ENCODE peak calls at places on chromosomes 3 and 15, in nine cellular contexts. U is nucleus accumbens, R is HepG2, J is Right ventricle myocardium superior, W is DMS153, B is kidney epithelial cell, S is NCI-H345, P is brain microvascular endothelial cell, C is astrocyte. A is an unnamed sample.

GRCh38 chr3:165883866-165884478 is 46.7 kb upstream of the BCHE start:
- DNase-seq in W (peak; percentile 25), B (no peak), J (no peak), P (peak; percentile 2), U (no peak), C (no peak), R (no peak), S (peak; percentile 23), A (peak; percentile 41)

GRCh38 chr3:136959599-136959998 is 1.8 kb downstream of the IL20RB start:
- DNase-seq in R (no peak), W (no peak), S (no peak), P (no peak), J (no peak), B (no peak), U (no peak), C (no peak), A (no peak)

GRCh38 chr15:39624806-39625205 is 43.9 kb downstream of the THBS1 start:
- DNase-seq in C (peak; percentile 92), J (peak; percentile 64), W (peak; percentile 6), U (no peak), S (no peak), R (peak; percentile 50), B (peak; percentile 50), P (peak; percentile 89), A (peak; percentile 84)

GRCh38 chr3:55014081-55014480 is 86.2 kb upstream of the LRTM1 start:
- DNase-seq in J (no peak), B (no peak), S (no peak), C (peak; percentile 78), R (no peak), W (no peak), U (peak; percentile 4), P (no peak), A (no peak)

GRCh38 chr3:46903341-46904302 is 26.1 kb downstream of the PTH1R start:
- DNase-seq in P (peak; percentile 49), C (peak; percentile 41), B (no peak), R (no peak), J (no peak), U (no peak), S (no peak), W (no peak), A (peak; percentile 55)

GRCh38 chr3:114411811-114412803 is 118.3 kb downstream of the TIGIT start:
- DNase-seq in C (peak; percentile 80), J (peak; percentile 36), S (no peak), B (peak; percentile 57), P (peak; percentile 84), W (no peak), R (peak; percentile 47), U (no peak), A (peak; percentile 64)

GRCh38 chr15:81092559-81092902 is 41.5 kb upstream of the CFAP161 start:
- DNase-seq in C (no peak), W (no peak), B (no peak), S (no peak), R (no peak), U (no peak), P (peak; percentile 25), J (peak; percentile 54), A (no peak)

GRCh38 chr15:77031376-77032050 is 36.6 kb downstream of the PSTPIP1 start:
- DNase-seq in J (peak; percentile 37), C (no peak), U (no peak), B (no peak), R (peak; percentile 49), S (peak; percentile 20), P (no peak), W (no peak), A (no peak)

GRCh38 chr3:44883999-44884431 is 9.6 kb downstream of the TGM4 start:
- DNase-seq in J (no peak), U (no peak), P (peak; percentile 94), C (peak; percentile 97), R (no peak), S (peak; percentile 66), B (peak; percentile 97), W (no peak), A (peak; percentile 80)

GRCh38 chr3:170622369-170623159 is 36.7 kb upstream of the SLC7A14 start:
- DNase-seq in C (peak; percentile 54), W (no peak), P (peak; percentile 51), J (peak; percentile 52), B (peak; percentile 12), S (peak; percentile 26), U (peak; percentile 15), R (no peak), A (peak; percentile 59)

GRCh38 chr3:151538706-151539403 is 78.0 kb upstream of the IGSF10 start:
- DNase-seq in U (no peak), J (peak; percentile 48), C (peak; percentile 27), P (peak; percentile 38), S (no peak), R (no peak), W (no peak), B (no peak), A (no peak)

GRCh38 chr3:126654571-126655393 is at the start of gene TXNRD3:
- DNase-seq in S (peak; percentile 82), J (peak; percentile 90), P (peak; percentile 36), C (peak; percentile 43), W (peak; percentile 66), U (peak; percentile 42), R (peak; percentile 62), B (peak; percentile 16), A (peak; percentile 60)

GRCh38 chr15:98779463-98780071 is 131.2 kb downstream of the IGF1R start:
- DNase-seq in U (peak; percentile 20), J (peak; percentile 87), R (peak; percentile 64), C (no peak), S (peak; percentile 56), W (no peak), B (no peak), P (peak; percentile 62), A (peak; percentile 71)

GRCh38 chr15:90142216-90143175 is 40.2 kb upstream of the IDH2 start:
- DNase-seq in S (no peak), C (no peak), U (no peak), W (no peak), J (no peak), B (no peak), R (no peak), P (no peak), A (no peak)

GRCh38 chr3:119529883-119530282 is 29.5 kb downstream of the CD80 start:
- DNase-seq in J (no peak), U (no peak), C (peak; percentile 53), R (no peak), B (no peak), P (peak; percentile 40), W (no peak), S (no peak), A (no peak)

GRCh38 chr3:174355505-174355904 is 503.6 kb upstream of the NAALADL2 start:
- DNase-seq in B (peak; percentile 2), R (no peak), P (peak; percentile 11), U (no peak), C (no peak), J (no peak), S (no peak), W (peak; percentile 31), A (peak; percentile 67)

GRCh38 chr3:105907790-105908189 is 39.0 kb upstream of the CBLB start:
- DNase-seq in J (no peak), B (no peak), U (no peak), W (no peak), R (no peak), C (no peak), S (no peak), P (no peak), A (no peak)

GRCh38 chr3:123679712-123680386 is 95.0 kb upstream of the HACD2 start:
- DNase-seq in B (no peak), U (no peak), S (no peak), C (no peak), W (no peak), R (no peak), P (no peak), J (no peak), A (no peak)

GRCh38 chr3:32994045-32994444 is 42.6 kb downstream of the CCR4 start:
- DNase-seq in U (no peak), B (no peak), P (no peak), W (no peak), S (no peak), R (no peak), C (no peak), J (no peak), A (no peak)